ENCODE peak calls at places on chromosomes 1 and 21, in eight cellular contexts. I is body of pancreas, X is fibroblast of lung, U is prostate gland, Y is osteoblast, P is left ventricle myocardium inferior, A is PC-9, K is GM23338. D is an unnamed sample.
A peak's percentile ranks its signal among the peaks of the same experiment; 100 is the strongest.

GRCh38 chr1:171468120-171468790 is 17.1 kb upstream of the PRRC2C start:
- DNase-seq in I (no peak), X (peak; percentile 31), U (no peak), Y (peak; percentile 76), P (no peak), A (no peak), K (no peak), D (peak; percentile 87)

GRCh38 chr1:107966550-107966949 is 1.6 kb upstream of the VAV3 start:
- DNase-seq in I (no peak), X (no peak), U (no peak), Y (peak; percentile 55), P (no peak), A (no peak), K (no peak), D (no peak)

GRCh38 chr21:34227386-34227852 is 136.4 kb upstream of the KCNE2 start:
- DNase-seq in I (no peak), X (peak; percentile 77), U (no peak), Y (peak; percentile 84), P (no peak), A (no peak), K (no peak), D (no peak)

GRCh38 chr1:161962094-161962887 is 61.4 kb downstream of the OLFML2B start:
- DNase-seq in I (no peak), X (peak; percentile 81), U (no peak), Y (peak; percentile 93), P (no peak), A (no peak), K (no peak), D (peak; percentile 73)

GRCh38 chr1:206496131-206496793 is 11.1 kb upstream of the RASSF5 start:
- DNase-seq in I (peak; percentile 98), X (no peak), U (no peak), Y (peak; percentile 27), P (no peak), A (no peak), K (no peak), D (no peak)

GRCh38 chr1:214709241-214709640 is 106.2 kb downstream of the CENPF start:
- DNase-seq in I (no peak), X (no peak), U (no peak), Y (no peak), P (no peak), A (no peak), K (no peak), D (no peak)

GRCh38 chr1:75672528-75673393 is 51.7 kb upstream of the ACADM start:
- DNase-seq in I (no peak), X (peak; percentile 39), U (no peak), Y (peak; percentile 83), P (no peak), A (peak; percentile 82), K (peak; percentile 68), D (peak; percentile 94)

GRCh38 chr1:12189328-12189682 is 22.5 kb downstream of the TNFRSF1B start:
- DNase-seq in I (no peak), X (no peak), U (no peak), Y (no peak), P (no peak), A (no peak), K (no peak), D (no peak)

GRCh38 chr1:220448217-220448616 is 79.7 kb upstream of the MARK1 start:
- DNase-seq in I (no peak), X (no peak), U (no peak), Y (no peak), P (no peak), A (no peak), K (no peak), D (no peak)

GRCh38 chr1:204653590-204654340 is 31.8 kb downstream of the LRRN2 start:
- DNase-seq in I (no peak), X (no peak), U (no peak), Y (no peak), P (no peak), A (no peak), K (no peak), D (no peak)

GRCh38 chr1:100036718-100037664 is 67.2 kb downstream of the SLC35A3 start:
- DNase-seq in I (peak; percentile 13), X (peak; percentile 47), U (no peak), Y (peak; percentile 36), P (no peak), A (peak; percentile 86), K (peak; percentile 14), D (peak; percentile 70)

GRCh38 chr1:181010789-181011188 is 11.9 kb downstream of the STX6 start:
- DNase-seq in I (no peak), X (no peak), U (no peak), Y (peak; percentile 62), P (no peak), A (no peak), K (no peak), D (no peak)

GRCh38 chr21:14361958-14362357 is 21.0 kb downstream of the HSPA13 start:
- DNase-seq in I (no peak), X (peak; percentile 46), U (peak; percentile 37), Y (no peak), P (no peak), A (peak; percentile 40), K (no peak), D (peak; percentile 85)

GRCh38 chr1:207034998-207035397 is 2.4 kb upstream of the C1orf116 start:
- DNase-seq in I (no peak), X (no peak), U (no peak), Y (peak; percentile 61), P (no peak), A (peak; percentile 83), K (no peak), D (peak; percentile 98)

GRCh38 chr1:53188099-53188498 is 8.5 kb upstream of the CPT2 start:
- DNase-seq in I (no peak), X (no peak), U (no peak), Y (no peak), P (no peak), A (no peak), K (no peak), D (peak; percentile 65)

GRCh38 chr21:35861656-35862055 is 198.7 kb downstream of the SETD4 start:
- DNase-seq in I (no peak), X (no peak), U (no peak), Y (peak; percentile 55), P (no peak), A (no peak), K (no peak), D (no peak)

DNA sequence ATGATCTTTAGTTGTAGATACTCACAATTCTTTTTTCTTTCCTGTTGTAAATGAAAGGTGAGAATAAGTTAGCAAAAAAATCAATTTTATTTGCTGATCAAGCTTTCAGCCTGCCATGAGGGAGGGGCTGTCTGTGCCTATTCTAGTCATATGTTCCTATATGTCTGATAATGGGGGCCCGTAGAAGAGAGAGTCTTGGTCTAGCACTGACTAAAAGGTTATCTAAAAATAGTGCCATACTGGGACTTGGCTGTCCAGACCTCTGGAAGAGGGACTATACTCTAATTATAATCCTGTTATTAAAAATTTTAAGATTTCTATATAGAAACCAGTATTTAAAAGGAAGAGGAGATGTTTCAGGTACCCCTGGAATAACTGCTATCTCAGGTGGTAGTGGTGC is 18.6 kb downstream of the GNAI3 start:
- DNase-seq in I (no peak), X (no peak), U (no peak), Y (no peak), P (no peak), A (no peak), K (no peak), D (no peak)
- H3K4me1 ChIP-seq in I (peaks cover 82% of the 10 kb centered on the region), X (no peaks in the 10 kb centered on the region), U (peaks cover 8% of the 10 kb centered on the region), Y (peaks cover 9% of the 10 kb centered on the region), P (peaks cover 99% of the 10 kb centered on the region), A (peaks cover 59% of the 10 kb centered on the region), K (peaks cover 42% of the 10 kb centered on the region), D (peaks cover 19% of the 10 kb centered on the region)

DNA sequence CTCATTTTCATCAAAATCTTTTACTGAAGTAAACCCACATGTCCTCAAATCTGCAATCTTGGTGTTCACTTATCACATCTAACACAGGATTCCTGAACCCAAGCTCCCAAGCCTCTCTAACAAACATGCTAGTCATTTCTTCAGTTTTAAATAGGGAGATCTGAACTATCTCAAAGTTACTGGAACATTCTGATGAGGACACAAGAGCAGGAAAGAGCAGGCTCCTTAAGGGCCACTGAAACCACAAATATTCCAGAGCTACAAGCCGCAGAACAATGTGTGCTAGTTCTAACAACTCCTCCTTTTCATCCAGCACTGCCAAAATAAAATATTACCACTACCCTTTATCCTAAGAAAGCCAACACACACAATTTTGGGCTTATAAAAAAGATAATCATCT is 38.9 kb downstream of the WARS2 start:
- DNase-seq in I (peak; percentile 31), X (peak; percentile 70), U (peak; percentile 43), Y (peak; percentile 30), P (no peak), A (no peak), K (no peak), D (peak; percentile 21)
- H3K27ac ChIP-seq in I (no peak overlapping the region), X (no peak overlapping the region), U (peak overlapping the region; percentile 56), Y (no peak overlapping the region), P (peak overlapping the region; percentile 52), A (no peak overlapping the region), K (no peak overlapping the region), D (no peak overlapping the region)

GRCh38 chr1:203519896-203520295 is 25.9 kb downstream of the OPTC start:
- DNase-seq in I (no peak), X (no peak), U (no peak), Y (no peak), P (no peak), A (no peak), K (no peak), D (no peak)

GRCh38 chr1:203517426-203517974 is 23.5 kb downstream of the OPTC start:
- DNase-seq in I (no peak), X (no peak), U (no peak), Y (no peak), P (no peak), A (no peak), K (no peak), D (no peak)

GRCh38 chr1:203519053-203519770 is 25.3 kb downstream of the OPTC start:
- DNase-seq in I (peak; percentile 93), X (no peak), U (no peak), Y (no peak), P (no peak), A (peak; percentile 89), K (peak; percentile 90), D (no peak)

GRCh38 chr1:203518541-203518940 is 24.6 kb downstream of the OPTC start:
- DNase-seq in I (no peak), X (no peak), U (no peak), Y (no peak), P (no peak), A (no peak), K (no peak), D (no peak)

DNA sequence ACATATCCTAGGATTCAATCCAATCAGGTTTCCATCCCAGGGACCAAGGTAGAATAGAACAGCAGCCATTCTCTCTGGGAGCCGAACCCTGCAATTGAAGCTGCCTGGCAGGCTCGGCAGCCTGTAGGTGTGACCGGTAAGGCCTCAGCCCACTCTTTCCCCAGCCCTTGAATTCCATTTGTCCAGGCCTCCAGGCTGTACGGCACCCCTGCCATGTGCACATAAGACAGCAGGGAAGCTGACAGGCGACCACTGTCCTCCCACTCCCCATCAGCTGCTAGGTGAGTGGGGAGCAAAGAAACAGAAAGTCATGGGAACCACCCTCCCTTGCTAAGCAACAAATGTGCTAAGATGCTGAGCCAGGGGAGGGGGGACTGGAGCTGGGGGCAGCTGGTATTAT is 23.0 kb downstream of the OPTC start:
- DNase-seq in I (no peak), X (no peak), U (no peak), Y (no peak), P (no peak), A (no peak), K (no peak), D (no peak)
- H3K4me1 ChIP-seq in I (peaks cover 30% of the 10 kb centered on the region), X (peaks cover 39% of the 10 kb centered on the region), U (no peaks in the 10 kb centered on the region), Y (peaks cover 46% of the 10 kb centered on the region), P (peaks cover 42% of the 10 kb centered on the region), A (peaks cover 92% of the 10 kb centered on the region), K (peaks cover 69% of the 10 kb centered on the region), D (peaks cover 33% of the 10 kb centered on the region)

DNA sequence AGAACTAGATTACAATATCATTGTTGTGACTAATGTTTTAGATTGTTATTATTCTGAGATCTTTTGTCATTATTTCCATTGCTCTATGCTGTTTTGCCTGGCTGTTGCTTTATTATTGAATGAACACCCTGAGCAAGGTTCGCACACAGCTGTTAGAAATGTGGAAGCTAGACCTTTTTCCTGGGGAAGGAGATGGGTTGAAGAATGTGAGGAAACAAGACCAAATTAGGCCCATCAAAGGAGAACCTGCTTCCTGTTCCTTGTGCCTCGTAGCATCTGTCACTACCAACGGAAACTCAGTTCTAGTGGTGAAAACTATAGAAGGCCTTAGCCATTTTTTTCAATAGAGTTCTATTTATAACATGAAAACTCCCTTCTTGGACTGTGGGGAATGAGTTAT is 68.7 kb downstream of the RGL1 start:
- DNase-seq in I (no peak), X (no peak), U (no peak), Y (no peak), P (no peak), A (no peak), K (no peak), D (no peak)
- H3K27ac ChIP-seq in I (no peak overlapping the region), X (no peak overlapping the region), U (no peak overlapping the region), Y (no peak overlapping the region), P (peak overlapping the region; percentile 84), A (no peak overlapping the region), K (no peak overlapping the region), D (no peak overlapping the region)